ENCODE peak calls at places on chromosome 20, in ten cellular contexts. W, N, S, T, E, Q, G, Y, D and R are unnamed samples.

GRCh38 chr20:62792940-62793756 is 3.1 kb upstream of the MRGBP start:
- DNase-seq in W (no peak), N (no peak), S (no peak), T (no peak), E (no peak), Q (no peak), G (no peak), Y (no peak), D (no peak), R (no peak)

GRCh38 chr20:54950285-54950684 is 474.9 kb downstream of the DOK5 start:
- DNase-seq in W (no peak), N (no peak), S (no peak), T (no peak), E (no peak), Q (no peak), G (no peak), Y (no peak), D (no peak), R (no peak)

GRCh38 chr20:11159728-11160127 is 485.9 kb upstream of the JAG1 start:
- DNase-seq in W (no peak), N (peak), S (peak), T (no peak), E (peak), Q (peak), G (peak), Y (peak), D (no peak), R (peak)

GRCh38 chr20:20225325-20225724 is 142.6 kb upstream of the INSM1 start:
- DNase-seq in W (no peak), N (no peak), S (no peak), T (no peak), E (no peak), Q (no peak), G (no peak), Y (no peak), D (no peak), R (peak)

GRCh38 chr20:17662333-17663039 is 19.6 kb downstream of the RRBP1 start:
- DNase-seq in W (no peak), N (no peak), S (no peak), T (peak), E (peak), Q (no peak), G (peak), Y (peak), D (no peak), R (no peak)

GRCh38 chr20:10551732-10552724 is 116.9 kb downstream of the SLX4IP start:
- DNase-seq in W (no peak), N (no peak), S (no peak), T (no peak), E (no peak), Q (no peak), G (no peak), Y (no peak), D (no peak), R (peak)

GRCh38 chr20:58892126-58892931 is 39.8 kb downstream of the GNAS start:
- DNase-seq in W (peak), N (peak), S (peak), T (peak), E (peak), Q (peak), G (no peak), Y (peak), D (peak), R (peak)

GRCh38 chr20:44489223-44489622 is 13.5 kb downstream of the TTPAL start:
- DNase-seq in W (no peak), N (no peak), S (no peak), T (no peak), E (no peak), Q (no peak), G (no peak), Y (no peak), D (no peak), R (no peak)

GRCh38 chr20:38152175-38153010 is 12.7 kb downstream of the TGM2 start:
- DNase-seq in W (no peak), N (peak), S (peak), T (peak), E (peak), Q (no peak), G (peak), Y (no peak), D (peak), R (peak)

GRCh38 chr20:49612127-49612738 is 44.3 kb upstream of the PTGIS start:
- DNase-seq in W (no peak), N (peak), S (peak), T (peak), E (no peak), Q (peak), G (no peak), Y (no peak), D (no peak), R (no peak)

GRCh38 chr20:57650756-57651483 is 30.7 kb upstream of the ZBP1 start:
- DNase-seq in W (no peak), N (peak), S (no peak), T (no peak), E (no peak), Q (no peak), G (no peak), Y (no peak), D (no peak), R (no peak)

GRCh38 chr20:19370076-19371075 is 157.9 kb downstream of the SLC24A3 start:
- DNase-seq in W (no peak), N (no peak), S (no peak), T (no peak), E (no peak), Q (no peak), G (no peak), Y (no peak), D (no peak), R (no peak)

GRCh38 chr20:48010623-48011022 is 225.3 kb upstream of the SULF2 start:
- DNase-seq in W (no peak), N (no peak), S (no peak), T (no peak), E (no peak), Q (no peak), G (no peak), Y (no peak), D (no peak), R (no peak)

GRCh38 chr20:42218566-42218965 is 600.4 kb upstream of the CHD6 start:
- DNase-seq in W (no peak), N (no peak), S (no peak), T (no peak), E (no peak), Q (no peak), G (no peak), Y (no peak), D (no peak), R (no peak)

GRCh38 chr20:59452856-59453255 is 151.5 kb upstream of the PHACTR3 start:
- DNase-seq in W (no peak), N (no peak), S (no peak), T (no peak), E (no peak), Q (no peak), G (no peak), Y (no peak), D (no peak), R (no peak)

GRCh38 chr20:53579581-53580375 is 13.9 kb downstream of the ZNF217 start:
- DNase-seq in W (peak), N (peak), S (peak), T (peak), E (peak), Q (no peak), G (no peak), Y (peak), D (no peak), R (no peak)

GRCh38 chr20:5136096-5136495 is 9.3 kb downstream of the CDS2 start:
- DNase-seq in W (no peak), N (no peak), S (no peak), T (no peak), E (no peak), Q (no peak), G (no peak), Y (no peak), D (no peak), R (peak)

GRCh38 chr20:43915209-43916072 is 789 bp downstream of the TOX2 start:
- DNase-seq in W (peak), N (no peak), S (no peak), T (no peak), E (peak), Q (no peak), G (no peak), Y (peak), D (no peak), R (peak)

GRCh38 chr20:59175861-59176260 is 12.2 kb downstream of the ZNF831 start:
- DNase-seq in W (no peak), N (no peak), S (peak), T (no peak), E (no peak), Q (no peak), G (no peak), Y (no peak), D (no peak), R (no peak)